ENCODE peak calls at places on chromosomes 3 and 15, in nine cellular contexts. One of them, this sample, is unnamed.

GRCh38 chr3:183551930-183552329 is 3.6 kb downstream of the KLHL6 start:
- DNase-seq in SHP77 treated with DMSO at 0.1 percent for 48 hours: no peak
- DNase-seq in upper lobe of right lung: no peak
- DNase-seq in epithelial cell of esophagus: no peak
- DNase-seq in Caco-2: no peak
- DNase-seq in KG1: no peak
- DNase-seq in cardiac septum: no peak
- DNase-seq in fibroblast of the conjunctiva: no peak
- DNase-seq in posterior cingulate gyrus: no peak
- DNase-seq in this sample: no peak

GRCh38 chr3:64111083-64111482 is 87.8 kb upstream of the PSMD6 start:
- DNase-seq in SHP77 treated with DMSO at 0.1 percent for 48 hours: no peak
- DNase-seq in upper lobe of right lung: no peak
- DNase-seq in epithelial cell of esophagus: no peak
- DNase-seq in Caco-2: no peak
- DNase-seq in KG1: no peak
- DNase-seq in cardiac septum: no peak
- DNase-seq in fibroblast of the conjunctiva: no peak
- DNase-seq in posterior cingulate gyrus: no peak
- DNase-seq in this sample: no peak

GRCh38 chr3:179421500-179421899 is 29.8 kb downstream of the GNB4 start:
- DNase-seq in SHP77 treated with DMSO at 0.1 percent for 48 hours: no peak
- DNase-seq in upper lobe of right lung: no peak
- DNase-seq in epithelial cell of esophagus: peak
- DNase-seq in Caco-2: peak
- DNase-seq in KG1: no peak
- DNase-seq in cardiac septum: no peak
- DNase-seq in fibroblast of the conjunctiva: peak
- DNase-seq in posterior cingulate gyrus: no peak
- DNase-seq in this sample: no peak

GRCh38 chr3:127072971-127073851 is 90.3 kb downstream of the PLXNA1 start:
- DNase-seq in SHP77 treated with DMSO at 0.1 percent for 48 hours: no peak
- DNase-seq in upper lobe of right lung: peak
- DNase-seq in epithelial cell of esophagus: no peak
- DNase-seq in Caco-2: no peak
- DNase-seq in KG1: no peak
- DNase-seq in cardiac septum: peak
- DNase-seq in fibroblast of the conjunctiva: no peak
- DNase-seq in posterior cingulate gyrus: no peak
- DNase-seq in this sample: no peak

GRCh38 chr15:31374489-31374888 is 47.9 kb downstream of the KLF13 start:
- DNase-seq in SHP77 treated with DMSO at 0.1 percent for 48 hours: no peak
- DNase-seq in upper lobe of right lung: no peak
- DNase-seq in epithelial cell of esophagus: no peak
- DNase-seq in Caco-2: no peak
- DNase-seq in KG1: no peak
- DNase-seq in cardiac septum: no peak
- DNase-seq in fibroblast of the conjunctiva: no peak
- DNase-seq in posterior cingulate gyrus: no peak
- DNase-seq in this sample: no peak

GRCh38 chr3:58793938-58794337 is 127.4 kb upstream of the FAM3D start:
- DNase-seq in SHP77 treated with DMSO at 0.1 percent for 48 hours: no peak
- DNase-seq in upper lobe of right lung: no peak
- DNase-seq in epithelial cell of esophagus: no peak
- DNase-seq in Caco-2: no peak
- DNase-seq in KG1: no peak
- DNase-seq in cardiac septum: no peak
- DNase-seq in fibroblast of the conjunctiva: no peak
- DNase-seq in posterior cingulate gyrus: no peak
- DNase-seq in this sample: no peak

GRCh38 chr15:64982472-64982871 is 7.2 kb downstream of the SPG21 start:
- DNase-seq in SHP77 treated with DMSO at 0.1 percent for 48 hours: no peak
- DNase-seq in upper lobe of right lung: no peak
- DNase-seq in epithelial cell of esophagus: no peak
- DNase-seq in Caco-2: no peak
- DNase-seq in KG1: no peak
- DNase-seq in cardiac septum: no peak
- DNase-seq in fibroblast of the conjunctiva: peak
- DNase-seq in posterior cingulate gyrus: no peak
- DNase-seq in this sample: no peak

GRCh38 chr3:53694648-53695356 is 151.4 kb downstream of the CHDH start:
- DNase-seq in SHP77 treated with DMSO at 0.1 percent for 48 hours: no peak
- DNase-seq in upper lobe of right lung: no peak
- DNase-seq in epithelial cell of esophagus: no peak
- DNase-seq in Caco-2: no peak
- DNase-seq in KG1: no peak
- DNase-seq in cardiac septum: no peak
- DNase-seq in fibroblast of the conjunctiva: no peak
- DNase-seq in posterior cingulate gyrus: no peak
- DNase-seq in this sample: no peak

GRCh38 chr3:36707623-36708409 is 56.5 kb downstream of the DCLK3 start:
- DNase-seq in SHP77 treated with DMSO at 0.1 percent for 48 hours: no peak
- DNase-seq in upper lobe of right lung: no peak
- DNase-seq in epithelial cell of esophagus: peak
- DNase-seq in Caco-2: no peak
- DNase-seq in KG1: no peak
- DNase-seq in cardiac septum: no peak
- DNase-seq in fibroblast of the conjunctiva: no peak
- DNase-seq in posterior cingulate gyrus: no peak
- DNase-seq in this sample: no peak

GRCh38 chr3:48123346-48123745 is 64.9 kb downstream of the CDC25A start:
- DNase-seq in SHP77 treated with DMSO at 0.1 percent for 48 hours: no peak
- DNase-seq in upper lobe of right lung: no peak
- DNase-seq in epithelial cell of esophagus: no peak
- DNase-seq in Caco-2: no peak
- DNase-seq in KG1: no peak
- DNase-seq in cardiac septum: no peak
- DNase-seq in fibroblast of the conjunctiva: no peak
- DNase-seq in posterior cingulate gyrus: no peak
- DNase-seq in this sample: no peak

GRCh38 chr15:72231847-72232461 is 964 bp upstream of the PKM start:
- DNase-seq in SHP77 treated with DMSO at 0.1 percent for 48 hours: peak
- DNase-seq in upper lobe of right lung: no peak
- DNase-seq in epithelial cell of esophagus: peak
- DNase-seq in Caco-2: no peak
- DNase-seq in KG1: no peak
- DNase-seq in cardiac septum: no peak
- DNase-seq in fibroblast of the conjunctiva: peak
- DNase-seq in posterior cingulate gyrus: no peak
- DNase-seq in this sample: peak

GRCh38 chr3:148600902-148601765 is 96.6 kb upstream of the AGTR1 start:
- DNase-seq in SHP77 treated with DMSO at 0.1 percent for 48 hours: no peak
- DNase-seq in upper lobe of right lung: no peak
- DNase-seq in epithelial cell of esophagus: peak
- DNase-seq in Caco-2: peak
- DNase-seq in KG1: no peak
- DNase-seq in cardiac septum: no peak
- DNase-seq in fibroblast of the conjunctiva: no peak
- DNase-seq in posterior cingulate gyrus: no peak
- DNase-seq in this sample: no peak

GRCh38 chr3:129623447-129624118 is 17.1 kb upstream of the PLXND1 start:
- DNase-seq in SHP77 treated with DMSO at 0.1 percent for 48 hours: no peak
- DNase-seq in upper lobe of right lung: peak
- DNase-seq in epithelial cell of esophagus: no peak
- DNase-seq in Caco-2: no peak
- DNase-seq in KG1: no peak
- DNase-seq in cardiac septum: no peak
- DNase-seq in fibroblast of the conjunctiva: no peak
- DNase-seq in posterior cingulate gyrus: no peak
- DNase-seq in this sample: no peak

GRCh38 chr3:186254676-186255665 is 107.1 kb downstream of the DGKG start:
- DNase-seq in SHP77 treated with DMSO at 0.1 percent for 48 hours: no peak
- DNase-seq in upper lobe of right lung: no peak
- DNase-seq in epithelial cell of esophagus: peak
- DNase-seq in Caco-2: no peak
- DNase-seq in KG1: no peak
- DNase-seq in cardiac septum: no peak
- DNase-seq in fibroblast of the conjunctiva: no peak
- DNase-seq in posterior cingulate gyrus: no peak
- DNase-seq in this sample: no peak

GRCh38 chr15:76979331-76979925 is 15.5 kb upstream of the PSTPIP1 start:
- DNase-seq in SHP77 treated with DMSO at 0.1 percent for 48 hours: no peak
- DNase-seq in upper lobe of right lung: no peak
- DNase-seq in epithelial cell of esophagus: no peak
- DNase-seq in Caco-2: no peak
- DNase-seq in KG1: no peak
- DNase-seq in cardiac septum: no peak
- DNase-seq in fibroblast of the conjunctiva: no peak
- DNase-seq in posterior cingulate gyrus: no peak
- DNase-seq in this sample: no peak

GRCh38 chr3:45962033-45962432 is 18.8 kb downstream of the CXCR6 start:
- DNase-seq in SHP77 treated with DMSO at 0.1 percent for 48 hours: no peak
- DNase-seq in upper lobe of right lung: no peak
- DNase-seq in epithelial cell of esophagus: no peak
- DNase-seq in Caco-2: no peak
- DNase-seq in KG1: no peak
- DNase-seq in cardiac septum: no peak
- DNase-seq in fibroblast of the conjunctiva: no peak
- DNase-seq in posterior cingulate gyrus: no peak
- DNase-seq in this sample: no peak

GRCh38 chr3:67123914-67124313 is 125.8 kb downstream of the KBTBD8 start:
- DNase-seq in SHP77 treated with DMSO at 0.1 percent for 48 hours: no peak
- DNase-seq in upper lobe of right lung: no peak
- DNase-seq in epithelial cell of esophagus: no peak
- DNase-seq in Caco-2: no peak
- DNase-seq in KG1: no peak
- DNase-seq in cardiac septum: no peak
- DNase-seq in fibroblast of the conjunctiva: no peak
- DNase-seq in posterior cingulate gyrus: no peak
- DNase-seq in this sample: no peak

GRCh38 chr3:120344349-120344748 is 4.8 kb downstream of the LRRC58 start:
- DNase-seq in SHP77 treated with DMSO at 0.1 percent for 48 hours: no peak
- DNase-seq in upper lobe of right lung: no peak
- DNase-seq in epithelial cell of esophagus: no peak
- DNase-seq in Caco-2: no peak
- DNase-seq in KG1: no peak
- DNase-seq in cardiac septum: no peak
- DNase-seq in fibroblast of the conjunctiva: no peak
- DNase-seq in posterior cingulate gyrus: no peak
- DNase-seq in this sample: peak

GRCh38 chr3:151615464-151615863 is 118.3 kb upstream of the AADACL2 start:
- DNase-seq in SHP77 treated with DMSO at 0.1 percent for 48 hours: no peak
- DNase-seq in upper lobe of right lung: no peak
- DNase-seq in epithelial cell of esophagus: no peak
- DNase-seq in Caco-2: no peak
- DNase-seq in KG1: no peak
- DNase-seq in cardiac septum: no peak
- DNase-seq in fibroblast of the conjunctiva: no peak
- DNase-seq in posterior cingulate gyrus: no peak
- DNase-seq in this sample: no peak

GRCh38 chr15:75842722-75843617 is at the start of gene UBE2Q2:
- DNase-seq in SHP77 treated with DMSO at 0.1 percent for 48 hours: peak
- DNase-seq in upper lobe of right lung: peak
- DNase-seq in epithelial cell of esophagus: peak
- DNase-seq in Caco-2: peak
- DNase-seq in KG1: peak
- DNase-seq in cardiac septum: peak
- DNase-seq in fibroblast of the conjunctiva: peak
- DNase-seq in posterior cingulate gyrus: peak
- DNase-seq in this sample: peak

GRCh38 chr3:10517616-10518015 is 12.2 kb upstream of the ATP2B2 start:
- DNase-seq in SHP77 treated with DMSO at 0.1 percent for 48 hours: no peak
- DNase-seq in upper lobe of right lung: peak
- DNase-seq in epithelial cell of esophagus: no peak
- DNase-seq in Caco-2: no peak
- DNase-seq in KG1: no peak
- DNase-seq in cardiac septum: peak
- DNase-seq in fibroblast of the conjunctiva: no peak
- DNase-seq in posterior cingulate gyrus: peak
- DNase-seq in this sample: no peak

GRCh38 chr3:150097588-150097890 is 126.8 kb upstream of the PFN2 start:
- DNase-seq in SHP77 treated with DMSO at 0.1 percent for 48 hours: no peak
- DNase-seq in upper lobe of right lung: no peak
- DNase-seq in epithelial cell of esophagus: peak
- DNase-seq in Caco-2: no peak
- DNase-seq in KG1: no peak
- DNase-seq in cardiac septum: no peak
- DNase-seq in fibroblast of the conjunctiva: no peak
- DNase-seq in posterior cingulate gyrus: no peak
- DNase-seq in this sample: no peak

GRCh38 chr3:119700269-119700919 is 2.4 kb upstream of the CFAP91 start:
- DNase-seq in SHP77 treated with DMSO at 0.1 percent for 48 hours: no peak
- DNase-seq in upper lobe of right lung: no peak
- DNase-seq in epithelial cell of esophagus: peak
- DNase-seq in Caco-2: no peak
- DNase-seq in KG1: no peak
- DNase-seq in cardiac septum: no peak
- DNase-seq in fibroblast of the conjunctiva: no peak
- DNase-seq in posterior cingulate gyrus: no peak
- DNase-seq in this sample: no peak

GRCh38 chr15:59199775-59200465 is 6.7 kb upstream of the LDHAL6B start:
- DNase-seq in SHP77 treated with DMSO at 0.1 percent for 48 hours: no peak
- DNase-seq in upper lobe of right lung: no peak
- DNase-seq in epithelial cell of esophagus: peak
- DNase-seq in Caco-2: no peak
- DNase-seq in KG1: no peak
- DNase-seq in cardiac septum: no peak
- DNase-seq in fibroblast of the conjunctiva: no peak
- DNase-seq in posterior cingulate gyrus: no peak
- DNase-seq in this sample: no peak

GRCh38 chr15:50119063-50119700 is at the start of gene ATP8B4:
- DNase-seq in SHP77 treated with DMSO at 0.1 percent for 48 hours: no peak
- DNase-seq in upper lobe of right lung: no peak
- DNase-seq in epithelial cell of esophagus: no peak
- DNase-seq in Caco-2: no peak
- DNase-seq in KG1: peak
- DNase-seq in cardiac septum: no peak
- DNase-seq in fibroblast of the conjunctiva: no peak
- DNase-seq in posterior cingulate gyrus: no peak
- DNase-seq in this sample: no peak

This sample was measured in naive thymus-derived CD4-positive, alpha-beta T cell.